ENCODE peak calls at places on chromosomes 1 and 21, in seven cellular contexts. One of them, this sample, is unnamed.
A peak's percentile ranks its signal among the peaks of the same experiment; 100 is the strongest.

GRCh38 chr1:212700892-212701819 is 1.5 kb upstream of the BATF3 start:
- DNase-seq in psoas muscle: peak; percentile 62
- DNase-seq in neural progenitor cell: peak; percentile 70
- DNase-seq in uterus: peak; percentile 58
- DNase-seq in cardiac muscle cell: peak; percentile 66
- DNase-seq in spleen: peak; percentile 81
- DNase-seq in sigmoid colon: peak; percentile 83
- DNase-seq in this sample: peak; percentile 32

GRCh38 chr21:32520885-32521735 is 64.2 kb downstream of the TCP10L start:
- DNase-seq in psoas muscle: peak; percentile 91
- DNase-seq in neural progenitor cell: no peak
- DNase-seq in uterus: peak; percentile 91
- DNase-seq in cardiac muscle cell: peak; percentile 98
- DNase-seq in spleen: peak; percentile 84
- DNase-seq in sigmoid colon: peak; percentile 91
- DNase-seq in this sample: peak; percentile 65

GRCh38 chr21:43835061-43835460 is 30.0 kb upstream of the AGPAT3 start:
- DNase-seq in psoas muscle: no peak
- DNase-seq in neural progenitor cell: no peak
- DNase-seq in uterus: no peak
- DNase-seq in cardiac muscle cell: no peak
- DNase-seq in spleen: no peak
- DNase-seq in sigmoid colon: no peak
- DNase-seq in this sample: no peak

GRCh38 chr1:169100208-169100882 is 6.1 kb upstream of the ATP1B1 start:
- DNase-seq in psoas muscle: no peak
- DNase-seq in neural progenitor cell: no peak
- DNase-seq in uterus: no peak
- DNase-seq in cardiac muscle cell: no peak
- DNase-seq in spleen: no peak
- DNase-seq in sigmoid colon: no peak
- DNase-seq in this sample: no peak

GRCh38 chr1:89590341-89591080 is 42.4 kb upstream of the LRRC8C start:
- DNase-seq in psoas muscle: no peak
- DNase-seq in neural progenitor cell: no peak
- DNase-seq in uterus: no peak
- DNase-seq in cardiac muscle cell: no peak
- DNase-seq in spleen: no peak
- DNase-seq in sigmoid colon: no peak
- DNase-seq in this sample: no peak

GRCh38 chr1:192580351-192580962 is 4.9 kb downstream of the RGS1 start:
- DNase-seq in psoas muscle: no peak
- DNase-seq in neural progenitor cell: peak; percentile 38
- DNase-seq in uterus: no peak
- DNase-seq in cardiac muscle cell: peak; percentile 77
- DNase-seq in spleen: no peak
- DNase-seq in sigmoid colon: no peak
- DNase-seq in this sample: peak; percentile 19

GRCh38 chr21:45836268-45836655 is 145.3 kb upstream of the COL6A1 start:
- DNase-seq in psoas muscle: no peak
- DNase-seq in neural progenitor cell: no peak
- DNase-seq in uterus: no peak
- DNase-seq in cardiac muscle cell: peak; percentile 58
- DNase-seq in spleen: no peak
- DNase-seq in sigmoid colon: no peak
- DNase-seq in this sample: no peak

GRCh38 chr1:59446257-59446901 is 149.5 kb downstream of the FGGY start:
- DNase-seq in psoas muscle: no peak
- DNase-seq in neural progenitor cell: peak; percentile 3
- DNase-seq in uterus: peak; percentile 42
- DNase-seq in cardiac muscle cell: peak; percentile 82
- DNase-seq in spleen: no peak
- DNase-seq in sigmoid colon: peak; percentile 89
- DNase-seq in this sample: no peak

GRCh38 chr1:48859429-48859828 is 82.7 kb upstream of the BEND5 start:
- DNase-seq in psoas muscle: no peak
- DNase-seq in neural progenitor cell: no peak
- DNase-seq in uterus: no peak
- DNase-seq in cardiac muscle cell: peak; percentile 84
- DNase-seq in spleen: no peak
- DNase-seq in sigmoid colon: no peak
- DNase-seq in this sample: no peak

GRCh38 chr1:228723287-228723686 is 12.0 kb upstream of the RHOU start:
- DNase-seq in psoas muscle: no peak
- DNase-seq in neural progenitor cell: no peak
- DNase-seq in uterus: no peak
- DNase-seq in cardiac muscle cell: no peak
- DNase-seq in spleen: no peak
- DNase-seq in sigmoid colon: no peak
- DNase-seq in this sample: no peak

GRCh38 chr1:65963161-65963888 is 170.6 kb downstream of the PDE4B start:
- DNase-seq in psoas muscle: no peak
- DNase-seq in neural progenitor cell: no peak
- DNase-seq in uterus: no peak
- DNase-seq in cardiac muscle cell: no peak
- DNase-seq in spleen: no peak
- DNase-seq in sigmoid colon: no peak
- DNase-seq in this sample: no peak

GRCh38 chr1:61618755-61619154 is 106.2 kb downstream of the TM2D1 start:
- DNase-seq in psoas muscle: no peak
- DNase-seq in neural progenitor cell: no peak
- DNase-seq in uterus: no peak
- DNase-seq in cardiac muscle cell: no peak
- DNase-seq in spleen: no peak
- DNase-seq in sigmoid colon: no peak
- DNase-seq in this sample: no peak

GRCh38 chr1:106978477-106979322 is 77.8 kb upstream of the PRMT6 start:
- DNase-seq in psoas muscle: no peak
- DNase-seq in neural progenitor cell: no peak
- DNase-seq in uterus: no peak
- DNase-seq in cardiac muscle cell: peak; percentile 50
- DNase-seq in spleen: no peak
- DNase-seq in sigmoid colon: no peak
- DNase-seq in this sample: peak; percentile 5

GRCh38 chr1:221100196-221100950 is 221.1 kb downstream of the HLX start:
- DNase-seq in psoas muscle: no peak
- DNase-seq in neural progenitor cell: no peak
- DNase-seq in uterus: no peak
- DNase-seq in cardiac muscle cell: peak; percentile 81
- DNase-seq in spleen: no peak
- DNase-seq in sigmoid colon: no peak
- DNase-seq in this sample: no peak

GRCh38 chr1:198970919-198971318 is 332.1 kb downstream of the PTPRC start:
- DNase-seq in psoas muscle: no peak
- DNase-seq in neural progenitor cell: no peak
- DNase-seq in uterus: no peak
- DNase-seq in cardiac muscle cell: peak; percentile 38
- DNase-seq in spleen: no peak
- DNase-seq in sigmoid colon: no peak
- DNase-seq in this sample: no peak

GRCh38 chr1:111656093-111657017 is 36.8 kb downstream of the RAP1A start:
- DNase-seq in psoas muscle: no peak
- DNase-seq in neural progenitor cell: peak; percentile 11
- DNase-seq in uterus: no peak
- DNase-seq in cardiac muscle cell: peak; percentile 68
- DNase-seq in spleen: no peak
- DNase-seq in sigmoid colon: no peak
- DNase-seq in this sample: peak; percentile 14

GRCh38 chr1:15008783-15009709 is 144.5 kb upstream of the TMEM51 start:
- DNase-seq in psoas muscle: no peak
- DNase-seq in neural progenitor cell: no peak
- DNase-seq in uterus: no peak
- DNase-seq in cardiac muscle cell: peak; percentile 61
- DNase-seq in spleen: peak; percentile 81
- DNase-seq in sigmoid colon: no peak
- DNase-seq in this sample: no peak

GRCh38 chr1:44218503-44219300 is 5.4 kb downstream of the DMAP1 start:
- DNase-seq in psoas muscle: no peak
- DNase-seq in neural progenitor cell: no peak
- DNase-seq in uterus: no peak
- DNase-seq in cardiac muscle cell: no peak
- DNase-seq in spleen: no peak
- DNase-seq in sigmoid colon: no peak
- DNase-seq in this sample: no peak

GRCh38 chr1:208207388-208208131 is 36.6 kb downstream of the PLXNA2 start:
- DNase-seq in psoas muscle: no peak
- DNase-seq in neural progenitor cell: no peak
- DNase-seq in uterus: no peak
- DNase-seq in cardiac muscle cell: peak; percentile 98
- DNase-seq in spleen: no peak
- DNase-seq in sigmoid colon: no peak
- DNase-seq in this sample: peak; percentile 77

GRCh38 chr1:68232354-68233148 is at the start of gene WLS:
- DNase-seq in psoas muscle: peak; percentile 88
- DNase-seq in neural progenitor cell: peak; percentile 93
- DNase-seq in uterus: peak; percentile 78
- DNase-seq in cardiac muscle cell: peak; percentile 89
- DNase-seq in spleen: peak; percentile 87
- DNase-seq in sigmoid colon: peak; percentile 93
- DNase-seq in this sample: peak; percentile 87

GRCh38 chr21:34181418-34181817 is 108.0 kb downstream of the MRPS6 start:
- DNase-seq in psoas muscle: peak; percentile 62
- DNase-seq in neural progenitor cell: no peak
- DNase-seq in uterus: no peak
- DNase-seq in cardiac muscle cell: no peak
- DNase-seq in spleen: no peak
- DNase-seq in sigmoid colon: peak; percentile 28
- DNase-seq in this sample: no peak

GRCh38 chr21:34182436-34182835 is 109.1 kb downstream of the MRPS6 start:
- DNase-seq in psoas muscle: no peak
- DNase-seq in neural progenitor cell: no peak
- DNase-seq in uterus: no peak
- DNase-seq in cardiac muscle cell: no peak
- DNase-seq in spleen: no peak
- DNase-seq in sigmoid colon: peak; percentile 27
- DNase-seq in this sample: no peak

GRCh38 chr21:34179204-34179935 is 106.0 kb downstream of the MRPS6 start:
- DNase-seq in psoas muscle: no peak
- DNase-seq in neural progenitor cell: no peak
- DNase-seq in uterus: no peak
- DNase-seq in cardiac muscle cell: no peak
- DNase-seq in spleen: no peak
- DNase-seq in sigmoid colon: peak; percentile 17
- DNase-seq in this sample: no peak

GRCh38 chr21:34180406-34180805 is 107.0 kb downstream of the MRPS6 start:
- DNase-seq in psoas muscle: no peak
- DNase-seq in neural progenitor cell: no peak
- DNase-seq in uterus: no peak
- DNase-seq in cardiac muscle cell: no peak
- DNase-seq in spleen: no peak
- DNase-seq in sigmoid colon: no peak
- DNase-seq in this sample: no peak

DNA sequence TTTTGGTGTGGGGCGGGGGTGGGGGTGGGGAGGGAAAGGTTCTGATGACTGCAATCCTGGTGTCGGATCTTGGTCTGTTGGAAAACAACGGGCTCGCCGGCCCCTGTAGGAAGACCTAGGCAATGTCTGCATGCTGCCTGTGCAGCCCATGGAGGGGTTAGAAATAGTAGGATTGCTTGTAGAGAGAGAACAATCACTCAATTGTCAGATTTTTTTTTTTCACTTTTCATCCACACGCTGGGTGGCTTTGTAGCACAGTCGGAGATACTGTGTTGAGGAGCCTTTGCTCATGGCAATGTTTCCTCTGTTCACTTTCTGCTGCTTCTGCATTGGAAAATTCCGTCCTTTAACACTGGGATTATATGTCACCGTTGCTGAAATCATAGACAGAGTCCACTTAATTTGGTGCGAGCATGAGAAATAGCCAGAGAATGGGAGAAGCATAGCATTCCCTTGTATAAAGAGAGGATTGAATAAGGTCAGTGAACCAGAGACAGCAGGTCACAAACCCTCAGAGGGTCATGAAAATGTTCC is 107.5 kb downstream of the MRPS6 start:
- DNase-seq in psoas muscle: no peak
- DNase-seq in neural progenitor cell: peak; percentile 56
- DNase-seq in uterus: no peak
- DNase-seq in cardiac muscle cell: no peak
- DNase-seq in spleen: no peak
- DNase-seq in sigmoid colon: peak; percentile 63
- DNase-seq in this sample: no peak
- H3K27ac ChIP-seq in psoas muscle: peak overlapping the region; percentile 72
- H3K27ac ChIP-seq in neural progenitor cell: peak overlapping the region; percentile 23
- H3K27ac ChIP-seq in uterus: no peak overlapping the region
- H3K27ac ChIP-seq in cardiac muscle cell: no peak overlapping the region
- H3K27ac ChIP-seq in spleen: peak overlapping the region; percentile 44
- H3K27ac ChIP-seq in sigmoid colon: peak overlapping the region; percentile 22
- H3K27ac ChIP-seq in this sample: no peak overlapping the region

GRCh38 chr1:9626201-9626608 is 25.3 kb upstream of the PIK3CD start:
- DNase-seq in psoas muscle: no peak
- DNase-seq in neural progenitor cell: no peak
- DNase-seq in uterus: no peak
- DNase-seq in cardiac muscle cell: no peak
- DNase-seq in spleen: peak; percentile 87
- DNase-seq in sigmoid colon: no peak
- DNase-seq in this sample: no peak
- H3K9me3 ChIP-seq in psoas muscle: no peaks in the 10 kb centered on the region
- H3K9me3 ChIP-seq in neural progenitor cell: no peaks in the 10 kb centered on the region
- H3K9me3 ChIP-seq in uterus: no peaks in the 10 kb centered on the region
- H3K9me3 ChIP-seq in cardiac muscle cell: no peaks in the 10 kb centered on the region
- H3K9me3 ChIP-seq in spleen: no peaks in the 10 kb centered on the region
- H3K9me3 ChIP-seq in sigmoid colon: no peaks in the 10 kb centered on the region
- H3K9me3 ChIP-seq in this sample: no peaks in the 10 kb centered on the region

DNA sequence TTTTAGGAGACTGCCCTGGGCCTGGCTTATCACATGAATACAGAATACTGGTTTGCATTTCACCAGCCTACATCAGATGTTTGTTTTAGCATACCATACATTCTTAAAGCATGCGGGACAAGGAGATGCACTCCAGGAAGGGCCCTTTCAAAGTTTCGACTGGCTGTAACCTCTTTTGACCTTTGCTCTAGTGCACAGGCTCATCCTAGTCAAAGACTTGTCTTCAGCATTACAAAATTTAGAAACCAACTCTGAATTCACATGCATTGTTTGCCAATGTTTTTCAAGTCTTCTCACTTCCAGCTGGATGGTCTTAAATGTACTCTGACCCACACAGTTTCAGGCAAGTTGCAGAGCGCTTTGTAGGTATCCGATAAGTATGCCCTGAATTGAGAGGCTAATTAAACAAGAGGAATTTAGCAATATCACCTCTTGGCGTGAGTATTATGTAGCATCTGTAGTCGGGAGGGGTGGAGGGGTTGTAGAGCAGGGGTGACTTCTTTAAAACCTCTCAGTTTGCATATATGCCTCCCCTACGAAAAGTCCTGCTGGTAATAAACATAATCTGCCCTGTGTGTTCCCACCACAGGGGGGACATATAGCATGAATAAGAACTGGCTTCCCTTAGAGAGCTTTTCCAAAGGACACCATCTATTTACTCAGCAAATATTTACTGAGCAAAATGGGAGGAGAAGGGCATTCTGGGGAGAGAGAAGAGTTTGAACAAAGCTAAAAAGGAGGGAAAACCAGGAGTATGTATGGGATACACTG is 24.4 kb upstream of the AHCYL1 start:
- DNase-seq in psoas muscle: no peak
- DNase-seq in neural progenitor cell: peak; percentile 86
- DNase-seq in uterus: no peak
- DNase-seq in cardiac muscle cell: peak; percentile 82
- DNase-seq in spleen: no peak
- DNase-seq in sigmoid colon: no peak
- DNase-seq in this sample: no peak
- H3K27ac ChIP-seq in psoas muscle: no peak overlapping the region
- H3K27ac ChIP-seq in neural progenitor cell: peak overlapping the region; percentile 96
- H3K27ac ChIP-seq in uterus: no peak overlapping the region
- H3K27ac ChIP-seq in cardiac muscle cell: peak overlapping the region; percentile 93
- H3K27ac ChIP-seq in spleen: no peak overlapping the region
- H3K27ac ChIP-seq in sigmoid colon: peak overlapping the region; percentile 68
- H3K27ac ChIP-seq in this sample: no peak overlapping the region

GRCh38 chr21:15241997-15242767 is 177.4 kb upstream of the NRIP1 start:
- DNase-seq in psoas muscle: no peak
- DNase-seq in neural progenitor cell: peak; percentile 18
- DNase-seq in uterus: no peak
- DNase-seq in cardiac muscle cell: no peak
- DNase-seq in spleen: no peak
- DNase-seq in sigmoid colon: no peak
- DNase-seq in this sample: no peak
- H3K9me3 ChIP-seq in psoas muscle: no peaks in the 10 kb centered on the region
- H3K9me3 ChIP-seq in neural progenitor cell: no peaks in the 10 kb centered on the region
- H3K9me3 ChIP-seq in uterus: no peaks in the 10 kb centered on the region
- H3K9me3 ChIP-seq in cardiac muscle cell: no peaks in the 10 kb centered on the region
- H3K9me3 ChIP-seq in spleen: no peaks in the 10 kb centered on the region
- H3K9me3 ChIP-seq in sigmoid colon: no peaks in the 10 kb centered on the region
- H3K9me3 ChIP-seq in this sample: no peaks in the 10 kb centered on the region

This sample was measured in prostate gland.